ENCODE peak calls at places on chromosomes 6 and 20, in five cellular contexts. S is stimulated activated CD4-positive, alpha-beta T cell treated with anti-CD3 and anti-CD28 coated beads, Interleukin-1b, Interleukin-23, amount 100 ng/mL, for 24 hours; J is stimulated activated CD8-positive, alpha-beta memory T cell treated with anti-CD3 and anti-CD28 coated beads, Interleukin-12 subunit alpha, Interleukin-12 subunit beta, amount 100 ng/mL, for 4 hours; E is NCI-H2171 treated with DMSO at 0.1 percent for 48 hours; R is mesothelial cell of epicardium. B is an unnamed sample.

GRCh38 chr6:38860041-38860440 is 144.9 kb downstream of the DNAH8 start:
- DNase-seq in S (no peak), J (no peak), E (no peak), R (no peak), B (no peak)

GRCh38 chr6:139150915-139151314 is 16.0 kb downstream of the HECA start:
- DNase-seq in S (no peak), J (no peak), E (no peak), R (no peak), B (no peak)

GRCh38 chr6:142297996-142298753 is 3.6 kb upstream of the ADGRG6 start:
- DNase-seq in S (no peak), J (no peak), E (no peak), R (no peak), B (peak; percentile 87)

GRCh38 chr20:40813708-40814327 is 124.8 kb upstream of the MAFB start:
- DNase-seq in S (no peak), J (no peak), E (no peak), R (no peak), B (no peak)

GRCh38 chr20:44271915-44272663 is 25.0 kb downstream of the GDAP1L1 start:
- DNase-seq in S (no peak), J (no peak), E (no peak), R (no peak), B (no peak)

GRCh38 chr6:108661982-108662381 is 101.3 kb downstream of the FOXO3 start:
- DNase-seq in S (no peak), J (no peak), E (no peak), R (no peak), B (no peak)

GRCh38 chr6:16912756-16913155 is 151.5 kb upstream of the ATXN1 start:
- DNase-seq in S (no peak), J (no peak), E (no peak), R (no peak), B (no peak)

GRCh38 chr20:25018841-25019240 is 26.3 kb upstream of the APMAP start:
- DNase-seq in S (no peak), J (no peak), E (no peak), R (no peak), B (no peak)

GRCh38 chr6:38193051-38193450 is 373.5 kb downstream of the ZFAND3 start:
- DNase-seq in S (no peak), J (no peak), E (no peak), R (no peak), B (no peak)

GRCh38 chr6:88251261-88251660 is 85.1 kb upstream of the CNR1 start:
- DNase-seq in S (no peak), J (no peak), E (peak; percentile 95), R (no peak), B (no peak)

GRCh38 chr20:478949-479429 is 16.7 kb upstream of the TBC1D20 start:
- DNase-seq in S (no peak), J (no peak), E (peak; percentile 68), R (no peak), B (peak; percentile 63)

GRCh38 chr20:49578436-49578835 is 10.5 kb upstream of the PTGIS start:
- DNase-seq in S (no peak), J (no peak), E (no peak), R (no peak), B (no peak)